ENCODE peak calls at places on chromosomes 7 and 10, in five cellular contexts. B, V, M, W and U are unnamed samples.

GRCh38 chr10:24869354-24870016 is 82.9 kb downstream of the PRTFDC1 start:
- DNase-seq in B (no peak), M (no peak), V (no peak), W (no peak), U (no peak)

GRCh38 chr7:93315896-93316295 is 83.7 kb downstream of the VPS50 start:
- DNase-seq in B (no peak), M (no peak), V (no peak), W (no peak), U (no peak)

GRCh38 chr7:118169146-118169545 is 14.8 kb upstream of the LSM8 start:
- DNase-seq in M (no peak), W (no peak), B (no peak), V (no peak), U (no peak)

GRCh38 chr10:128062837-128063563 is 63.2 kb downstream of the MKI67 start:
- DNase-seq in M (peak), W (no peak), V (no peak), B (peak), U (peak)

GRCh38 chr7:121503730-121504129 is 107.6 kb upstream of the FAM3C start:
- DNase-seq in V (no peak), W (no peak), B (no peak), M (no peak), U (no peak)

GRCh38 chr7:74307738-74308505 is 18.7 kb downstream of the CLIP2 start:
- DNase-seq in V (no peak), W (no peak), M (no peak), B (no peak), U (no peak)

GRCh38 chr10:36344240-36344639 is 702.1 kb upstream of the FZD8 start:
- DNase-seq in V (no peak), W (no peak), B (no peak), M (no peak), U (no peak)

GRCh38 chr10:106086391-106086790 is 1078.1 kb downstream of the SORCS1 start:
- DNase-seq in V (no peak), B (no peak), W (no peak), M (no peak), U (no peak)

GRCh38 chr10:92681306-92681823 is 8.4 kb upstream of the HHEX start:
- DNase-seq in B (no peak), M (no peak), W (no peak), V (no peak), U (no peak)

GRCh38 chr7:104628017-104628416 is 299.6 kb downstream of the LHFPL3 start:
- DNase-seq in M (no peak), W (no peak), V (no peak), B (no peak), U (no peak)

GRCh38 chr10:34813626-34814227 is 1.4 kb downstream of the PARD3 start:
- DNase-seq in V (no peak), M (no peak), W (no peak), B (no peak), U (no peak)

GRCh38 chr10:80072584-80072983 is 5.9 kb upstream of the TMEM254 start:
- DNase-seq in M (no peak), W (no peak), B (no peak), V (no peak), U (no peak)

GRCh38 chr10:62056219-62056618 is 154.7 kb downstream of the ARID5B start:
- DNase-seq in V (no peak), B (no peak), M (no peak), W (no peak), U (no peak)

GRCh38 chr7:36161996-36162395 is 8.9 kb downstream of the EEPD1 start:
- DNase-seq in B (no peak), M (no peak), V (no peak), W (peak), U (no peak)